ENCODE peak calls at places on chromosomes 11 and 22, in five cellular contexts. R, Y, G, U and C are unnamed samples. For H3K36me3, the result is how much of the 10 kb centered on the place peaks cover.

GRCh38 chr11:120236169-120237107 is 3.5 kb upstream of the POU2F3 start:
- DNase-seq in R (no peak), Y (peak), G (no peak), U (peak), C (no peak)

GRCh38 chr11:119639642-119640205 is 89.3 kb downstream of the NECTIN1 start:
- DNase-seq in R (no peak), Y (no peak), G (no peak), U (no peak), C (no peak)

GRCh38 chr22:33921576-33922181 is 1.4 kb upstream of the LARGE1 start:
- DNase-seq in R (peak), Y (peak), G (peak), U (peak), C (peak)

GRCh38 chr11:14073821-14074529 is 111.5 kb downstream of the SPON1 start:
- DNase-seq in R (peak), Y (no peak), G (no peak), U (no peak), C (peak)

GRCh38 chr11:102341844-102342318 is 5.1 kb upstream of the BIRC2 start:
- DNase-seq in R (peak), Y (peak), G (peak), U (peak), C (peak)

GRCh38 chr11:10443152-10443551 is 11.9 kb upstream of the AMPD3 start:
- DNase-seq in R (no peak), Y (no peak), G (no peak), U (no peak), C (no peak)

GRCh38 chr11:15309296-15309695 is 194.6 kb downstream of the INSC start:
- DNase-seq in R (no peak), Y (no peak), G (no peak), U (no peak), C (no peak)

GRCh38 chr11:5307256-5308019 is 5.7 kb upstream of the OR51B4 start:
- DNase-seq in R (no peak), Y (no peak), G (no peak), U (peak), C (no peak)

GRCh38 chr22:46292173-46292572 is 4.5 kb upstream of the GTSE1 start:
- DNase-seq in R (no peak), Y (no peak), G (no peak), U (no peak), C (no peak)

GRCh38 chr22:37337204-37337943 is 55.1 kb downstream of the CYTH4 start:
- DNase-seq in R (no peak), Y (no peak), G (no peak), U (no peak), C (no peak)

GRCh38 chr22:50010676-50011446 is 1.7 kb downstream of the IL17REL start:
- DNase-seq in R (no peak), Y (no peak), G (no peak), U (no peak), C (no peak)

GRCh38 chr11:24064309-24064903 is 432.4 kb upstream of the LUZP2 start:
- DNase-seq in R (no peak), Y (no peak), G (no peak), U (peak), C (no peak)

GRCh38 chr22:47294571-47294970 is 532.1 kb downstream of the TBC1D22A start:
- DNase-seq in R (no peak), Y (no peak), G (no peak), U (no peak), C (no peak)

GRCh38 chr11:74937696-74938475 is 11.0 kb downstream of the XRRA1 start:
- DNase-seq in R (no peak), Y (no peak), G (no peak), U (no peak), C (no peak)

GRCh38 chr11:41309716-41310115 is 149.7 kb downstream of the LRRC4C start:
- DNase-seq in R (no peak), Y (no peak), G (no peak), U (peak), C (no peak)

GRCh38 chr11:125138966-125139365 is 25.6 kb upstream of the PKNOX2 start:
- DNase-seq in R (no peak), Y (no peak), G (no peak), U (no peak), C (no peak)

GRCh38 chr11:69394902-69395690 is 86.4 kb upstream of the LINC01488 start:
- DNase-seq in R (no peak), Y (no peak), G (no peak), U (no peak), C (no peak)

GRCh38 chr11:8138526-8138925 is 30.3 kb downstream of the RIC3 start:
- DNase-seq in R (no peak), Y (no peak), G (no peak), U (no peak), C (no peak)

GRCh38 chr11:35752115-35752514 is 89.5 kb downstream of the TRIM44 start:
- DNase-seq in R (no peak), Y (no peak), G (no peak), U (peak), C (no peak)

GRCh38 chr22:27003301-27003700 is 345.9 kb downstream of the MIAT start:
- DNase-seq in R (no peak), Y (no peak), G (no peak), U (no peak), C (no peak)

GRCh38 chr11:75066061-75066460 is 30.6 kb downstream of the OR2AT4 start:
- DNase-seq in R (no peak), Y (no peak), G (no peak), U (no peak), C (no peak)

GRCh38 chr11:9231848-9232177 is 33.3 kb downstream of the DENND5A start:
- DNase-seq in R (peak), Y (no peak), G (no peak), U (no peak), C (no peak)

GRCh38 chr11:113288286-113288863 is 26.0 kb upstream of the TTC12 start:
- DNase-seq in R (no peak), Y (no peak), G (no peak), U (no peak), C (no peak)

GRCh38 chr11:1047576-1048156 is 11.1 kb upstream of the MUC6 start:
- DNase-seq in R (no peak), Y (no peak), G (no peak), U (no peak), C (no peak)

GRCh38 chr11:108237058-108237481 is 14.2 kb downstream of the ATM start:
- DNase-seq in R (no peak), Y (no peak), G (no peak), U (no peak), C (no peak)
- H3K36me3 ChIP-seq in R (under half), Y (half or more), G (under half), U (under half), C (under half)

GRCh38 chr11:20399498-20399897 is 12.0 kb downstream of the PRMT3 start:
- DNase-seq in R (no peak), Y (no peak), G (no peak), U (no peak), C (no peak)
- H3K36me3 ChIP-seq in R (under half), Y (half or more), G (under half), U (under half), C (half or more)

DNA sequence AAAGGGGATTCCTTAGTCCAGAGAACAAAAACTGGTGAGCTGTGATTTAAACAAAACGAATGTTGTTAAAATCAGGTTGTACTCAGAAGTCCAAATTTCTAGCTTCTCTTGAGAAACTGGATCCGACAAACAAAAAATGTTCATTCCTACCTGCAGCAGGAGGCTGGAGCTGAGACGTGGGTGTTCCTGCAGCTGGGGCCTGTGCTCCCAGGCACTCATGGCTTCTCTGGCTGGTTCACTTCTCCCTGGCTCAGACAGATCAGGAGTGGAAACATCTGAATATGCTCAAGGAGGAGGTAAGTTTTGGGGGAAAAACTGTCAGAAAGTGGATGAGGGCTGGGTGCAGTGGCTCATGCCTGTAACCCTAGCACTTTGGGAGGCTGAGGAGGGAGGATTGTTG is 24.7 kb upstream of the PARVB start:
- DNase-seq in R (no peak), Y (no peak), G (no peak), U (no peak), C (no peak)
- H3K36me3 ChIP-seq in R (under half), Y (under half), G (under half), U (under half), C (under half)

GRCh38 chr22:21449531-21450319 is 17.5 kb upstream of the TMEM191C start:
- DNase-seq in R (no peak), Y (peak), G (peak), U (no peak), C (no peak)
- H3K36me3 ChIP-seq in R (under half), Y (under half), G (under half), U (under half), C (under half)

DNA sequence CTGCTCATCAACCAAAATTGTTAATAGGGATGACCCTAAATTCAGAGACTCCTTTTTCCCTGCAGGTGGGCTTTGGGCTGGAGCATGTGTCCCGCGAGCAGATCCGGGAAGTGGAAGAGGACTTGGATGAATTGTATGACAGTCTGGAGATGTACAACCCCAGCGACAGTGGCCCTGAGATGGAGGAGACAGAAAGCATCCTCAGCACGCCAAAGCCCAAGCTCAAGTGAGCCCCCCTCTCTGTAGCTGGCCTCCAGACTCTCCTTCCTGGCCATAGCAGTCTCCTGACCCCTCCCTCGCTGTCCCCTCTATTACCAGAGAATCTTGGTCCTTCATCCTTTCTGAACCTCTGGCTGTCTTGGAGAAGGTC is 47.9 kb upstream of the RAB1B start:
- DNase-seq in R (no peak), Y (no peak), G (no peak), U (no peak), C (no peak)
- H3K36me3 ChIP-seq in R (under half), Y (half or more), G (under half), U (under half), C (under half)

GRCh38 chr22:20519558-20519957 is 12.1 kb downstream of the MED15 start:
- DNase-seq in R (no peak), Y (no peak), G (no peak), U (no peak), C (no peak)
- H3K36me3 ChIP-seq in R (under half), Y (half or more), G (under half), U (under half), C (under half)

GRCh38 chr11:96027021-96027420 is 103.1 kb upstream of the MTMR2 start:
- DNase-seq in R (no peak), Y (no peak), G (no peak), U (no peak), C (no peak)

GRCh38 chr11:96033054-96033453 is 109.1 kb upstream of the MTMR2 start:
- DNase-seq in R (no peak), Y (no peak), G (no peak), U (no peak), C (no peak)

GRCh38 chr11:96026310-96026709 is 102.4 kb upstream of the MTMR2 start:
- DNase-seq in R (no peak), Y (no peak), G (no peak), U (no peak), C (no peak)

GRCh38 chr11:96024666-96025065 is 100.8 kb upstream of the MTMR2 start:
- DNase-seq in R (no peak), Y (no peak), G (no peak), U (no peak), C (no peak)

DNA sequence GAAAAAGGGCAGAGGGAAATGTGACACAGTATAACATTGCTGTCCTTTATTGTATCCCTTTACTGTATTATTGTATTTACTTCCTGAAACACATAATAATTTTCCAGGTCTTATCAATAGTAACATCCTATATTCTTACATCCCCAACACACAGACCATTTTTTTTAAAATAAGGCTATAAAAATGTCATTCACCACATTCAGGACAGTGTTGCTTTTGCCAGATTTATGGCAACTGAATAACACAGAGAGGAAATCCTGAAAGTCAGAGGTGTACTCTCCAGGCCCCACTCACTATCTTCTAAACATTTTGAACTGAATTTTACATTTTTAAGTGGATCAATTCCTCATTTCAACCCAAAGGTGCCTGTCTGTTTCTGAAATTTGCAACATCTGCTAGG is 104.8 kb upstream of the MTMR2 start:
- DNase-seq in R (no peak), Y (no peak), G (no peak), U (no peak), C (no peak)
- H3K36me3 ChIP-seq in R (under half), Y (under half), G (under half), U (under half), C (under half)

GRCh38 chr11:61742391-61742790 is 10.0 kb upstream of the MYRF start:
- DNase-seq in R (peak), Y (no peak), G (no peak), U (no peak), C (no peak)

GRCh38 chr11:61737636-61738386 is 14.6 kb upstream of the MYRF start:
- DNase-seq in R (no peak), Y (peak), G (no peak), U (peak), C (no peak)

GRCh38 chr11:61739413-61739812 is 13.0 kb upstream of the MYRF start:
- DNase-seq in R (no peak), Y (no peak), G (no peak), U (no peak), C (no peak)

GRCh38 chr11:61738776-61739175 is 13.7 kb upstream of the MYRF start:
- DNase-seq in R (no peak), Y (no peak), G (no peak), U (no peak), C (no peak)

GRCh38 chr11:61739966-61740365 is 12.5 kb upstream of the MYRF start:
- DNase-seq in R (no peak), Y (peak), G (no peak), U (no peak), C (no peak)
- H3K36me3 ChIP-seq in R (under half), Y (under half), G (under half), U (under half), C (under half)

DNA sequence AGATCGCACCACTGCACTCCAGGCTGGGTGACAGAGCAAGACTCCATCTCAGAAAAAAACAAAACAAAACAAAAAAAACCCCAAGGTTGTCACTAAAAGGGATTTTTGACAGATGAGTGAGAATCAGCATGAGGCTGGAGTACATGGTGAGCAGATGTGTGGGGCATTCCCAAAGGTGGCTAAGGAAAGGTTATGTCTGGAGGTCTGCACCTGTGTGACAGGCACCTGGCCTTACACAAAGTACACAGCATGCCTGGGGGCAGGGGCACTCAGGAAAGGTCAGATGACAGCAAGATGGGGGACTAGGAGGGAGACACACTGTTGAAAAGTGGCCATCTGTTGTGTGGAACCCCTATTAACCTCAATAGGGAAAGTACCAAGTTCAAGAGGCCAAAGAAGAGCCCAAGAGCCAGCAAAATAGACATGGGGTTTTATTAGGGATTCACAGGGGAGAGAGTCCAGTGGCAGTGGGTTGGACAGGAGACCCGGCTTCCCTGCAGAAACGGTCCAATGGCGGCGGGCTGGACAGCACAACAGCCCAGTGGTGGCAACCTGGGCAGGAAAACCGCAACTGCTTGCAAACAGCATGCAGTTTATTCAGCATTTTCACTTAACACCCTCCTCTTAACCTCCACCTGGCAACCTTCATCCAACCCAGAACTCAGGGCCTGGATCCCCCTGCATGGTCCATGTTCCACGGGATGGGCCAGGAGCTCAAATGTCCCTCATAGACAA is 101.1 kb downstream of the MICAL2 start:
- DNase-seq in R (no peak), Y (no peak), G (no peak), U (no peak), C (no peak)
- H3K36me3 ChIP-seq in R (under half), Y (under half), G (under half), U (under half), C (under half)

GRCh38 chr11:130905512-130905911 is 10.8 kb downstream of the SNX19 start:
- DNase-seq in R (no peak), Y (no peak), G (no peak), U (no peak), C (no peak)
- H3K36me3 ChIP-seq in R (under half), Y (half or more), G (under half), U (under half), C (under half)